ENCODE peak calls at places on chromosomes 5 and 9, in five cellular contexts. One of them, this sample, is unnamed. For H3K79me2, the result is how much of the 10 kb centered on the place peaks cover.

GRCh38 chr5:59656351-59657254 is 236.9 kb downstream of the PDE4D start:
- DNase-seq in fibroblast of lung: no peak
- DNase-seq in neural progenitor cell: no peak
- DNase-seq in GM23248: no peak
- DNase-seq in mammary epithelial cell: no peak
- DNase-seq in this sample: no peak

GRCh38 chr5:108561416-108562204 is 179.7 kb upstream of the FBXL17 start:
- DNase-seq in fibroblast of lung: no peak
- DNase-seq in neural progenitor cell: no peak
- DNase-seq in GM23248: peak
- DNase-seq in mammary epithelial cell: no peak
- DNase-seq in this sample: peak

GRCh38 chr5:93257616-93258015 is 323.4 kb downstream of the NR2F1-AS1 start:
- DNase-seq in fibroblast of lung: no peak
- DNase-seq in neural progenitor cell: no peak
- DNase-seq in GM23248: peak
- DNase-seq in mammary epithelial cell: no peak
- DNase-seq in this sample: no peak

GRCh38 chr5:54360089-54360488 is 49.7 kb upstream of the ARL15 start:
- DNase-seq in fibroblast of lung: peak
- DNase-seq in neural progenitor cell: peak
- DNase-seq in GM23248: peak
- DNase-seq in mammary epithelial cell: peak
- DNase-seq in this sample: peak

GRCh38 chr5:89313804-89314588 is 431.0 kb upstream of the MEF2C start:
- DNase-seq in fibroblast of lung: peak
- DNase-seq in neural progenitor cell: no peak
- DNase-seq in GM23248: peak
- DNase-seq in mammary epithelial cell: peak
- DNase-seq in this sample: no peak

GRCh38 chr5:42807722-42808447 is 3.8 kb downstream of the SELENOP start:
- DNase-seq in fibroblast of lung: no peak
- DNase-seq in neural progenitor cell: no peak
- DNase-seq in GM23248: no peak
- DNase-seq in mammary epithelial cell: no peak
- DNase-seq in this sample: peak

GRCh38 chr5:130138406-130139060 is 234.3 kb downstream of the CHSY3 start:
- DNase-seq in fibroblast of lung: peak
- DNase-seq in neural progenitor cell: no peak
- DNase-seq in GM23248: peak
- DNase-seq in mammary epithelial cell: peak
- DNase-seq in this sample: no peak

GRCh38 chr5:151384106-151384505 is 36.7 kb upstream of the SLC36A2 start:
- DNase-seq in fibroblast of lung: no peak
- DNase-seq in neural progenitor cell: no peak
- DNase-seq in GM23248: peak
- DNase-seq in mammary epithelial cell: peak
- DNase-seq in this sample: no peak

GRCh38 chr9:130681769-130682489 is 11.7 kb upstream of the EXOSC2 start:
- DNase-seq in fibroblast of lung: no peak
- DNase-seq in neural progenitor cell: peak
- DNase-seq in GM23248: no peak
- DNase-seq in mammary epithelial cell: no peak
- DNase-seq in this sample: peak

GRCh38 chr9:6922124-6922676 is 164.4 kb downstream of the KDM4C start:
- DNase-seq in fibroblast of lung: no peak
- DNase-seq in neural progenitor cell: no peak
- DNase-seq in GM23248: no peak
- DNase-seq in mammary epithelial cell: no peak
- DNase-seq in this sample: no peak

GRCh38 chr5:52725065-52725746 is 62.5 kb upstream of the ITGA1 start:
- DNase-seq in fibroblast of lung: no peak
- DNase-seq in neural progenitor cell: no peak
- DNase-seq in GM23248: no peak
- DNase-seq in mammary epithelial cell: peak
- DNase-seq in this sample: no peak

GRCh38 chr9:26329974-26330373 is 562.6 kb downstream of the CAAP1 start:
- DNase-seq in fibroblast of lung: no peak
- DNase-seq in neural progenitor cell: no peak
- DNase-seq in GM23248: no peak
- DNase-seq in mammary epithelial cell: no peak
- DNase-seq in this sample: no peak

GRCh38 chr9:120885459-120885858 is 8.5 kb upstream of the PHF19 start:
- DNase-seq in fibroblast of lung: no peak
- DNase-seq in neural progenitor cell: no peak
- DNase-seq in GM23248: no peak
- DNase-seq in mammary epithelial cell: no peak
- DNase-seq in this sample: no peak

GRCh38 chr5:135576075-135576599 is 2.7 kb downstream of the CXCL14 start:
- DNase-seq in fibroblast of lung: no peak
- DNase-seq in neural progenitor cell: peak
- DNase-seq in GM23248: peak
- DNase-seq in mammary epithelial cell: no peak
- DNase-seq in this sample: peak

GRCh38 chr5:158522001-158522400 is 577.7 kb downstream of the EBF1 start:
- DNase-seq in fibroblast of lung: peak
- DNase-seq in neural progenitor cell: no peak
- DNase-seq in GM23248: peak
- DNase-seq in mammary epithelial cell: no peak
- DNase-seq in this sample: no peak

GRCh38 chr5:81749562-81750307 is 1.2 kb downstream of the SSBP2 start:
- DNase-seq in fibroblast of lung: no peak
- DNase-seq in neural progenitor cell: peak
- DNase-seq in GM23248: peak
- DNase-seq in mammary epithelial cell: peak
- DNase-seq in this sample: peak

GRCh38 chr5:32004404-32004803 is 169.7 kb downstream of the GOLPH3 start:
- DNase-seq in fibroblast of lung: no peak
- DNase-seq in neural progenitor cell: no peak
- DNase-seq in GM23248: no peak
- DNase-seq in mammary epithelial cell: no peak
- DNase-seq in this sample: no peak

GRCh38 chr5:9115093-9115492 is 430.8 kb downstream of the SEMA5A start:
- DNase-seq in fibroblast of lung: no peak
- DNase-seq in neural progenitor cell: no peak
- DNase-seq in GM23248: no peak
- DNase-seq in mammary epithelial cell: no peak
- DNase-seq in this sample: no peak

GRCh38 chr9:114002271-114002985 is 75.7 kb downstream of the AMBP start:
- DNase-seq in fibroblast of lung: no peak
- DNase-seq in neural progenitor cell: no peak
- DNase-seq in GM23248: no peak
- DNase-seq in mammary epithelial cell: no peak
- DNase-seq in this sample: no peak

GRCh38 chr9:131095666-131096489 is 453 bp upstream of the AIF1L start:
- DNase-seq in fibroblast of lung: no peak
- DNase-seq in neural progenitor cell: peak
- DNase-seq in GM23248: peak
- DNase-seq in mammary epithelial cell: no peak
- DNase-seq in this sample: peak

GRCh38 chr9:89441655-89441970 is 56.3 kb downstream of the SEMA4D start:
- DNase-seq in fibroblast of lung: no peak
- DNase-seq in neural progenitor cell: no peak
- DNase-seq in GM23248: no peak
- DNase-seq in mammary epithelial cell: no peak
- DNase-seq in this sample: no peak
- H3K79me2 ChIP-seq in fibroblast of lung: under half
- H3K79me2 ChIP-seq in neural progenitor cell: under half
- H3K79me2 ChIP-seq in GM23248: under half
- H3K79me2 ChIP-seq in mammary epithelial cell: under half
- H3K79me2 ChIP-seq in this sample: half or more

GRCh38 chr9:127506814-127507750 is 55.8 kb downstream of the LRSAM1 start:
- DNase-seq in fibroblast of lung: peak
- DNase-seq in neural progenitor cell: no peak
- DNase-seq in GM23248: no peak
- DNase-seq in mammary epithelial cell: no peak
- DNase-seq in this sample: no peak
- H3K79me2 ChIP-seq in fibroblast of lung: under half
- H3K79me2 ChIP-seq in neural progenitor cell: under half
- H3K79me2 ChIP-seq in GM23248: half or more
- H3K79me2 ChIP-seq in mammary epithelial cell: half or more
- H3K79me2 ChIP-seq in this sample: under half

GRCh38 chr9:136331030-136331429 is 3.7 kb downstream of the GPSM1 start:
- DNase-seq in fibroblast of lung: no peak
- DNase-seq in neural progenitor cell: no peak
- DNase-seq in GM23248: no peak
- DNase-seq in mammary epithelial cell: no peak
- DNase-seq in this sample: no peak

GRCh38 chr9:136332482-136332983 is 5.2 kb downstream of the GPSM1 start:
- DNase-seq in fibroblast of lung: no peak
- DNase-seq in neural progenitor cell: no peak
- DNase-seq in GM23248: no peak
- DNase-seq in mammary epithelial cell: no peak
- DNase-seq in this sample: no peak

GRCh38 chr9:136330406-136330990 is 3.2 kb downstream of the GPSM1 start:
- DNase-seq in fibroblast of lung: no peak
- DNase-seq in neural progenitor cell: no peak
- DNase-seq in GM23248: no peak
- DNase-seq in mammary epithelial cell: no peak
- DNase-seq in this sample: no peak

GRCh38 chr9:136333045-136333444 is 5.7 kb downstream of the GPSM1 start:
- DNase-seq in fibroblast of lung: no peak
- DNase-seq in neural progenitor cell: no peak
- DNase-seq in GM23248: no peak
- DNase-seq in mammary epithelial cell: no peak
- DNase-seq in this sample: no peak

GRCh38 chr9:136331556-136332481 is 4.5 kb downstream of the GPSM1 start:
- DNase-seq in fibroblast of lung: no peak
- DNase-seq in neural progenitor cell: peak
- DNase-seq in GM23248: no peak
- DNase-seq in mammary epithelial cell: no peak
- DNase-seq in this sample: no peak
- H3K79me2 ChIP-seq in fibroblast of lung: half or more
- H3K79me2 ChIP-seq in neural progenitor cell: under half
- H3K79me2 ChIP-seq in GM23248: half or more
- H3K79me2 ChIP-seq in mammary epithelial cell: under half
- H3K79me2 ChIP-seq in this sample: under half

DNA sequence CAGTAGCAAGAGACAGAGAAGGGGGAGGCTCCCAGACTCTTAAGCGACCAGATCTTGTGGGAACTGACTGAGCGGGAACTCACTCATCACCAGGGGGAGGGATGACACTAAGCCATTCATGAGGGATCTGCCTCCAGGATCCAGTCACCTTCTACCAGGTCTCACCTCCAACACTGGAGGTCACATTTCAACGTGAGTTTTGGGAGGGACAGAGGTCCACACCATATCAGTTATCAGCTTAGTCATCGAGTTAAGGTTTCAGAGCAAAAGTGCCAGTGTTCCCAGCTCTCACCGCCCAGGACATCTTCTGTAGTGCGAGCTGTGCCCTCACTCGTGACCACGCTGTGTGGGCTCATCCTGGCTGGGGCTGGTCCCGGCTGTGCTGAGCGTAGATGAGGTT is 98.7 kb upstream of the CACNA1B start:
- DNase-seq in fibroblast of lung: no peak
- DNase-seq in neural progenitor cell: no peak
- DNase-seq in GM23248: no peak
- DNase-seq in mammary epithelial cell: no peak
- DNase-seq in this sample: no peak
- H3K79me2 ChIP-seq in fibroblast of lung: under half
- H3K79me2 ChIP-seq in neural progenitor cell: under half
- H3K79me2 ChIP-seq in GM23248: under half
- H3K79me2 ChIP-seq in mammary epithelial cell: under half
- H3K79me2 ChIP-seq in this sample: under half

DNA sequence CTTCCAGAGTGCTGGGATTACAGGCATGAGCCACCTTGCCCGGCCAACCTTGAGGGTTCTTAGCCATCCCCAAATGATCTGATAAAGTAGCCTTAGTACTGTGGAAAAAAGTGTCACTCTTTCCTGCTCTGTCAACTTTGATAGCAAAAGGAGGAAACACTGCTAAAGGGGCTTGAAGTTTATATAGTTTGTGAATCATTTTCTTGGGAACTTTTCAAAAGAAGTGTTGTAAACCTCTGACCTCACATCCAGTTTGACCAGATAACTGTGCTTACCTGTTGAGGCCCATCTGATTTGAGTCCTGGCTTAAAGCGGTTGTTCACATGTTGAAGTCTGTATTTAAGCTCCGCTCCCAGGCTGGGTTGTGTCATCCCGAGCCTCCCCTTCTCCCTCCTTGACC is 303.3 kb downstream of the DOCK8 start:
- DNase-seq in fibroblast of lung: no peak
- DNase-seq in neural progenitor cell: no peak
- DNase-seq in GM23248: no peak
- DNase-seq in mammary epithelial cell: peak
- DNase-seq in this sample: no peak
- H3K79me2 ChIP-seq in fibroblast of lung: under half
- H3K79me2 ChIP-seq in neural progenitor cell: under half
- H3K79me2 ChIP-seq in GM23248: under half
- H3K79me2 ChIP-seq in mammary epithelial cell: half or more
- H3K79me2 ChIP-seq in this sample: half or more